ENCODE peak calls at places on chromosomes 1 and 21, in five cellular contexts. O is left ventricle myocardium inferior, P is KG1, G is MCF 10A, N is hypothalamus. S is an unnamed sample.

GRCh38 chr21:23644768-23645167 is 1962.5 kb downstream of the MRPL39 start:
- DNase-seq in O (no peak), P (no peak), G (no peak), N (no peak), S (no peak)

GRCh38 chr1:196070940-196071339 is 537.3 kb downstream of the KCNT2 start:
- DNase-seq in O (no peak), P (no peak), G (no peak), N (no peak), S (no peak)

GRCh38 chr1:96926176-96926575 is 204.6 kb downstream of the PTBP2 start:
- DNase-seq in O (no peak), P (no peak), G (no peak), N (no peak), S (no peak)

GRCh38 chr1:2136386-2136821 is 58.2 kb downstream of the FAAP20 start:
- DNase-seq in O (peak), P (no peak), G (no peak), N (no peak), S (no peak)

GRCh38 chr1:20207546-20207945 is 21.2 kb upstream of the PLA2G2C start:
- DNase-seq in O (no peak), P (no peak), G (no peak), N (no peak), S (no peak)

GRCh38 chr1:55061000-55061705 is 21.8 kb downstream of the PCSK9 start:
- DNase-seq in O (no peak), P (no peak), G (no peak), N (no peak), S (no peak)

GRCh38 chr1:61318319-61319125 is 236.2 kb downstream of the NFIA start:
- DNase-seq in O (no peak), P (no peak), G (peak), N (no peak), S (no peak)

GRCh38 chr21:20968391-20968790 is 29.8 kb upstream of the NCAM2 start:
- DNase-seq in O (no peak), P (no peak), G (peak), N (no peak), S (no peak)

GRCh38 chr1:192506741-192507155 is 68.8 kb upstream of the RGS1 start:
- DNase-seq in O (no peak), P (no peak), G (peak), N (no peak), S (no peak)

GRCh38 chr21:32122082-32122481 is 156.8 kb downstream of the MIS18A start:
- DNase-seq in O (no peak), P (no peak), G (no peak), N (no peak), S (no peak)

GRCh38 chr1:113291777-113292659 is 98.3 kb upstream of the MAGI3 start:
- DNase-seq in O (no peak), P (no peak), G (no peak), N (no peak), S (no peak)

GRCh38 chr21:39452965-39453332 is 1.2 kb downstream of the SH3BGR start:
- DNase-seq in O (no peak), P (no peak), G (no peak), N (no peak), S (no peak)

GRCh38 chr1:65235867-65236805 is 73.2 kb upstream of the DNAJC6 start:
- DNase-seq in O (no peak), P (no peak), G (peak), N (no peak), S (no peak)

GRCh38 chr1:247336390-247336789 is 4.7 kb upstream of the ZNF496 start:
- DNase-seq in O (no peak), P (no peak), G (no peak), N (no peak), S (no peak)

GRCh38 chr1:176619261-176619660 is 156.3 kb downstream of the PAPPA2 start:
- DNase-seq in O (no peak), P (no peak), G (no peak), N (no peak), S (no peak)

GRCh38 chr1:38055965-38056364 is 9.4 kb upstream of the POU3F1 start:
- DNase-seq in O (no peak), P (no peak), G (no peak), N (no peak), S (no peak)

GRCh38 chr1:113452921-113453770 is 62.8 kb downstream of the MAGI3 start:
- DNase-seq in O (no peak), P (no peak), G (peak), N (no peak), S (no peak)

GRCh38 chr1:239123243-239123642 is 263.1 kb upstream of the CHRM3 start:
- DNase-seq in O (no peak), P (no peak), G (no peak), N (no peak), S (no peak)

GRCh38 chr1:171863531-171863930 is 22.2 kb downstream of the DNM3 start:
- DNase-seq in O (no peak), P (no peak), G (no peak), N (no peak), S (no peak)

GRCh38 chr1:169834869-169835268 is 40.2 kb upstream of the METTL18 start:
- DNase-seq in O (no peak), P (no peak), G (no peak), N (no peak), S (no peak)

GRCh38 chr1:24393892-24394291 is 19.7 kb downstream of the STPG1 start:
- DNase-seq in O (no peak), P (no peak), G (peak), N (no peak), S (no peak)

GRCh38 chr1:145918992-145919939 is 749 bp upstream of the PEX11B start:
- DNase-seq in O (peak), P (no peak), G (peak), N (no peak), S (peak)

GRCh38 chr1:97364086-97364485 is 556.7 kb downstream of the DPYD start:
- DNase-seq in O (no peak), P (no peak), G (no peak), N (no peak), S (no peak)

GRCh38 chr1:98920441-98921110 is 84.1 kb downstream of the PLPPR5 start:
- DNase-seq in O (no peak), P (no peak), G (peak), N (no peak), S (no peak)

GRCh38 chr1:220371324-220371723 is 99.1 kb upstream of the RAB3GAP2 start:
- DNase-seq in O (no peak), P (no peak), G (peak), N (no peak), S (no peak)

GRCh38 chr1:83787246-83787998 is 211.5 kb downstream of the TTLL7 start:
- DNase-seq in O (no peak), P (no peak), G (no peak), N (no peak), S (no peak)

GRCh38 chr1:20660363-20661234 is 570 bp downstream of the DDOST start:
- DNase-seq in O (no peak), P (no peak), G (peak), N (no peak), S (no peak)

GRCh38 chr1:177983087-177983823 is 13.4 kb upstream of the SEC16B start:
- DNase-seq in O (no peak), P (no peak), G (no peak), N (no peak), S (no peak)

S was measured in sciatic nerve.